ENCODE peak calls at places on chromosomes 11 and 22, in seven cellular contexts. Y is mammary epithelial cell, K is GM23338, W is pancreas, H is IMR-90, E is neural progenitor cell, L is MM.1S. J is an unnamed sample.

GRCh38 chr11:126992065-126992803 is 8.3 kb downstream of the KIRREL3 start:
- DNase-seq in Y (peak; percentile 93), L (no peak), E (no peak), K (no peak), W (no peak), H (peak; percentile 98), J (no peak)

GRCh38 chr11:82494988-82495432 is 238.7 kb downstream of the FAM181B start:
- DNase-seq in E (peak; percentile 62), W (no peak), H (no peak), K (peak; percentile 75), L (peak; percentile 56), Y (peak; percentile 4), J (no peak)

GRCh38 chr22:29555065-29555644 is 1.6 kb upstream of the THOC5 start:
- DNase-seq in E (no peak), Y (no peak), W (no peak), K (no peak), H (peak; percentile 18), L (no peak), J (no peak)

GRCh38 chr22:49936973-49937757 is 18.7 kb downstream of the CRELD2 start:
- DNase-seq in Y (no peak), E (no peak), W (no peak), K (no peak), L (no peak), H (no peak), J (no peak)

GRCh38 chr11:66126064-66126463 is 56.0 kb downstream of the PACS1 start:
- DNase-seq in Y (peak; percentile 37), H (no peak), L (no peak), W (no peak), E (no peak), K (no peak), J (no peak)

GRCh38 chr11:57648791-57649735 is 649 bp downstream of the YPEL4 start:
- DNase-seq in K (peak; percentile 76), Y (no peak), H (no peak), W (no peak), L (peak; percentile 36), E (peak; percentile 73), J (no peak)

GRCh38 chr11:130487390-130488186 is 39.1 kb downstream of the ADAMTS15 start:
- DNase-seq in L (no peak), Y (no peak), E (no peak), W (no peak), K (no peak), H (no peak), J (no peak)

GRCh38 chr22:39362271-39362670 is 12.5 kb downstream of the SYNGR1 start:
- DNase-seq in Y (no peak), W (no peak), H (no peak), K (peak; percentile 62), L (no peak), E (no peak), J (no peak)

GRCh38 chr22:49838771-49839717 is 11.4 kb upstream of the BRD1 start:
- DNase-seq in W (no peak), Y (peak; percentile 21), E (peak; percentile 37), K (peak; percentile 77), H (peak; percentile 33), L (no peak), J (peak; percentile 45)

GRCh38 chr22:30078320-30079311 is 1.6 kb upstream of the HORMAD2 start:
- DNase-seq in Y (peak; percentile 38), K (peak; percentile 51), E (no peak), W (no peak), L (no peak), H (no peak), J (peak; percentile 64)

GRCh38 chr22:16810188-16810802 is 14.9 kb downstream of the XKR3 start:
- DNase-seq in H (no peak), L (no peak), E (no peak), K (no peak), W (no peak), Y (no peak), J (no peak)

GRCh38 chr22:43398910-43399309 is 12.9 kb upstream of the MPPED1 start:
- DNase-seq in W (peak; percentile 29), L (no peak), E (no peak), K (no peak), H (no peak), Y (no peak), J (no peak)

GRCh38 chr11:13329670-13330401 is 52.2 kb downstream of the BMAL1 start:
- DNase-seq in K (no peak), W (no peak), E (no peak), H (peak; percentile 41), L (no peak), Y (peak; percentile 74), J (no peak)

GRCh38 chr11:65915821-65916251 is 3.0 kb downstream of the C11orf68 start:
- DNase-seq in W (peak; percentile 65), H (peak; percentile 99), L (no peak), K (peak; percentile 44), Y (peak; percentile 94), E (no peak), J (peak; percentile 69)

GRCh38 chr11:72041364-72042058 is 38.8 kb downstream of the NUMA1 start:
- DNase-seq in Y (peak; percentile 64), H (peak; percentile 75), W (peak; percentile 81), L (peak; percentile 33), K (peak; percentile 52), E (peak; percentile 92), J (peak; percentile 79)

GRCh38 chr22:19503869-19504268 is 20.3 kb downstream of the CLDN5 start:
- DNase-seq in W (no peak), E (peak; percentile 32), H (no peak), L (no peak), K (peak; percentile 65), Y (no peak), J (no peak)

GRCh38 chr22:41240377-41241132 is at the start of gene CHADL:
- DNase-seq in W (no peak), H (no peak), Y (no peak), E (peak; percentile 62), L (no peak), K (peak; percentile 43), J (no peak)

GRCh38 chr22:41239443-41240128 is 1.1 kb downstream of the CHADL start:
- DNase-seq in Y (no peak), E (no peak), H (no peak), L (no peak), K (no peak), W (no peak), J (no peak)

GRCh38 chr22:41238570-41239442 is 1.9 kb downstream of the CHADL start:
- DNase-seq in H (no peak), L (no peak), E (no peak), Y (no peak), W (no peak), K (no peak), J (no peak)

GRCh38 chr22:41237036-41237706 is 3.6 kb downstream of the CHADL start:
- DNase-seq in W (peak; percentile 62), K (peak; percentile 95), Y (no peak), H (no peak), L (no peak), E (no peak), J (no peak)

DNA sequence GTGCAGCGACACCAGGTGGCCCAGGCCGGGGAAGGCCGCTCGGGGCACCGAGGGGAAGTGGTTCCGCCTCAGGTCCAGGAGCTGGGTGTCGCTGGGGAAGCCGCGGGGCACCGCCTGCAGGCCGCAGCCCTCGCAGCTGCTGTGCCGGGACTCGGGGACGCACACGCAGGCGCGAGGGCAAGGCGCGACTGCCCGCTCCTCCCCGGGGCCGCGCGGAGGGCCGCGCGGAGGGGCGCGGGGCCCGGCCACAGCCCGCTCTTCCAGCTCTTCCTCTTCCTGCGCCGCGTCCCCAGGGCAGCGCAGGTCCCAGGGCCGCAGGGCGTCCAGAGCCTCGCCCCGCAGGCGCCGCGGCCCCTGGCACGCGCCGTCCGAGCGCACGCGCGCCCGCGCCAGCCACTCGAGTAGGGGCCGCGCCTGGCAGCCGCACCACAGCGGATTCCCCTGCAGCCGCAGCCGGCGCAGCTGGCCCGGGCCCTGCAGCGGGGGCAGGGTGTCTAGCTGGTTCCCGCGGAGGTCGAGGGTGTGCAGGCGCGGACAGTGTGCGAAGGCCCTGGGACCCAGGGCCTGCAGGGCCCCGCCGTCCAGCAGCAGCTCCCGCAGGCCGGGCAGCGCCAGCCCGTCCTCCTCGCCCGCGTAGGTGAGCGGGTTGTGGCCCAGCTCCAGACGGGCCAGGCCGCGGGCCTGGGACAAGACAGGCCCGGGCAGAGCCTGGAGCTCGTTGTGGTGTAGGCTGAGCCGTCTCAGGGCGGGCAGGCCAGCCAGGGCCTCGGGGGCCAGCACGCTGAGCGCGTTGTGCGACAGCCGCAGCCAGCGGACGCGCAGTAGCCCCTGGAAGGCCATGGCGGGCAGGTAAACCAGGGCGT is 2.8 kb downstream of the CHADL start:
- DNase-seq in W (peak; percentile 93), K (peak; percentile 77), E (peak; percentile 86), H (peak; percentile 13), Y (peak; percentile 67), L (peak; percentile 87), J (peak; percentile 91)
- H3K4me1 ChIP-seq in W (peaks cover 5% of the 10 kb centered on the region), K (peaks cover 8% of the 10 kb centered on the region), E (peaks cover 9% of the 10 kb centered on the region), H (peaks cover 5% of the 10 kb centered on the region), Y (peaks cover 20% of the 10 kb centered on the region), L (peaks cover 6% of the 10 kb centered on the region), J (peaks cover 25% of the 10 kb centered on the region)

DNA sequence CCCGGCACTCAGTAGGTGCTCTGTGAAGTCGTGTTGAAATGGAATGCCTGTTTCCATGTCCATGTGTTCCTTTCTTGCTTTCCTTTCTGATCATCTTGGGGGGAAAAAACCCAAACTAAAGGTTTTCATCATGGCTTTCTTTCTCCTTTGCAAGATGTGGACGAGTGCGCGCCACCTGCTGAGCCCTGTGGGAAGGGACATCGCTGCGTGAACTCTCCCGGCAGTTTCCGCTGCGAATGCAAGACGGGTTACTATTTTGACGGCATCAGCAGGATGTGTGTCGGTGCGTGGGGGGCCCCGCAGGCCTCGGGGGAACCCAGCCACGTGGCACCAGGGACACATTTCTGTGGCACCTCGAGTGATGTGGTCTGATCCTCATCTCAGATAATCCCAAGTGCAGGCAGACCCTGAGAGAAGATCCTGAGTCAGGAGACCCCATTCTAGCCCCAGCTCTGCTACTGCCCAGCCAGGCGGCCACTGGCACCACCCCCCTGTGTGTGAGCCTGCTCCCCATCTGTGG is 39.4 kb downstream of the FBLN1 start:
- DNase-seq in E (no peak), W (no peak), Y (no peak), L (peak; percentile 26), H (no peak), K (no peak), J (no peak)
- TF ChIP-seq CTCF in E (no peak), W (no peak), Y (no peak), L (peak; percentile 30), H (no peak), K (no peak), J (no peak)

GRCh38 chr11:19432370-19433163 is 191.8 kb upstream of the E2F8 start:
- DNase-seq in Y (peak; percentile 81), W (no peak), K (peak; percentile 22), L (peak; percentile 86), H (peak; percentile 94), E (no peak), J (no peak)

GRCh38 chr11:19428206-19429001 is 187.7 kb upstream of the E2F8 start:
- DNase-seq in Y (peak; percentile 71), L (no peak), H (peak; percentile 34), K (peak; percentile 35), E (peak; percentile 58), W (no peak), J (no peak)

GRCh38 chr11:19429108-19429760 is 188.5 kb upstream of the E2F8 start:
- DNase-seq in K (no peak), W (no peak), H (no peak), E (no peak), L (no peak), Y (no peak), J (no peak)

GRCh38 chr11:19431059-19431398 is 190.3 kb upstream of the E2F8 start:
- DNase-seq in Y (no peak), W (no peak), E (no peak), L (peak; percentile 30), H (no peak), K (peak; percentile 9), J (no peak)

GRCh38 chr11:19430346-19431058 is 189.8 kb upstream of the E2F8 start:
- DNase-seq in Y (no peak), H (no peak), K (no peak), E (no peak), W (no peak), L (peak; percentile 55), J (no peak)
- H3K4me1 ChIP-seq in Y (peaks cover 6% of the 10 kb centered on the region), H (peaks cover 10% of the 10 kb centered on the region), K (peaks cover 26% of the 10 kb centered on the region), E (peaks cover 69% of the 10 kb centered on the region), W (peaks cover 10% of the 10 kb centered on the region), L (peaks cover 87% of the 10 kb centered on the region), J (peaks cover 11% of the 10 kb centered on the region)

GRCh38 chr22:24937114-24937513 is 9.4 kb downstream of the LHFPL7 start:
- DNase-seq in W (no peak), E (peak; percentile 33), L (no peak), H (no peak), Y (peak; percentile 16), K (peak; percentile 66), J (no peak)
- TF ChIP-seq CTCF in W (no peak), E (peak; percentile 46), L (peak; percentile 28), H (no peak), Y (peak; percentile 55), K (peak; percentile 52), J (no peak)

J was measured in lower lobe of right lung.